ENCODE peak calls at places on chromosome 16, in six cellular contexts. U, S, R, F, L and B are unnamed samples.

GRCh38 chr16:80611171-80611929 is 70.6 kb downstream of the DYNLRB2 start:
- DNase-seq in U (no peak), L (no peak), F (no peak), S (no peak), R (no peak), B (no peak)

GRCh38 chr16:50593410-50594139 is 45.4 kb downstream of the NKD1 start:
- DNase-seq in R (no peak), U (peak), L (no peak), S (peak), F (no peak), B (no peak)

GRCh38 chr16:54602666-54603065 is 316.1 kb upstream of the IRX3 start:
- DNase-seq in U (no peak), S (no peak), R (no peak), L (no peak), F (no peak), B (no peak)

GRCh38 chr16:21023509-21024202 is 123.1 kb downstream of the LYRM1 start:
- DNase-seq in F (no peak), U (no peak), L (no peak), S (no peak), R (no peak), B (no peak)

GRCh38 chr16:22971346-22971924 is 157.5 kb downstream of the HS3ST2 start:
- DNase-seq in U (no peak), L (no peak), R (no peak), F (no peak), S (no peak), B (no peak)

GRCh38 chr16:86634290-86634689 is 55.9 kb downstream of the FOXL1 start:
- DNase-seq in F (no peak), R (no peak), S (no peak), L (no peak), U (peak), B (no peak)

GRCh38 chr16:75309156-75309555 is 57.7 kb upstream of the BCAR1 start:
- DNase-seq in L (no peak), F (no peak), S (no peak), R (no peak), U (no peak), B (no peak)

GRCh38 chr16:15482068-15482747 is 47.8 kb downstream of the BMERB1 start:
- DNase-seq in U (peak), R (peak), L (no peak), F (no peak), S (no peak), B (no peak)

GRCh38 chr16:54974391-54974790 is 43.7 kb downstream of the IRX5 start:
- DNase-seq in S (no peak), L (no peak), R (no peak), U (no peak), F (no peak), B (no peak)

GRCh38 chr16:89476379-89476778 is 14.0 kb downstream of the ANKRD11 start:
- DNase-seq in S (no peak), L (no peak), F (no peak), U (no peak), R (no peak), B (no peak)

GRCh38 chr16:11530171-11530940 is 56.4 kb downstream of the LITAF start:
- DNase-seq in U (no peak), F (no peak), R (peak), L (no peak), S (no peak), B (no peak)

GRCh38 chr16:11550651-11551498 is 35.8 kb downstream of the LITAF start:
- DNase-seq in F (no peak), S (no peak), L (no peak), U (no peak), R (no peak), B (no peak)

GRCh38 chr16:27243725-27244362 is 24.7 kb downstream of the NSMCE1 start:
- DNase-seq in L (no peak), R (no peak), U (no peak), F (no peak), S (no peak), B (no peak)

GRCh38 chr16:51636913-51637743 is 486.1 kb upstream of the SALL1 start:
- DNase-seq in F (no peak), L (no peak), S (peak), R (no peak), U (no peak), B (no peak)

GRCh38 chr16:72960101-72960500 is 87.8 kb downstream of the ZFHX3 start:
- DNase-seq in F (no peak), S (no peak), U (no peak), R (no peak), L (no peak), B (no peak)

GRCh38 chr16:87278191-87279093 is 38.8 kb downstream of the C16orf95 start:
- DNase-seq in L (peak), F (no peak), R (peak), U (peak), S (peak), B (peak)

GRCh38 chr16:10692470-10692869 is 2.3 kb downstream of the TEKT5 start:
- DNase-seq in R (no peak), S (no peak), U (no peak), L (no peak), F (no peak), B (no peak)

GRCh38 chr16:72848045-72848410 is 199.9 kb downstream of the ZFHX3 start:
- DNase-seq in F (no peak), R (no peak), S (no peak), L (no peak), U (no peak), B (no peak)

GRCh38 chr16:74268372-74268782 is 28.2 kb upstream of the PSMD7 start:
- DNase-seq in L (no peak), R (no peak), S (peak), U (no peak), F (no peak), B (no peak)

GRCh38 chr16:74275031-74275636 is 21.5 kb upstream of the PSMD7 start:
- DNase-seq in F (no peak), U (peak), S (no peak), L (peak), R (no peak), B (no peak)

DNA sequence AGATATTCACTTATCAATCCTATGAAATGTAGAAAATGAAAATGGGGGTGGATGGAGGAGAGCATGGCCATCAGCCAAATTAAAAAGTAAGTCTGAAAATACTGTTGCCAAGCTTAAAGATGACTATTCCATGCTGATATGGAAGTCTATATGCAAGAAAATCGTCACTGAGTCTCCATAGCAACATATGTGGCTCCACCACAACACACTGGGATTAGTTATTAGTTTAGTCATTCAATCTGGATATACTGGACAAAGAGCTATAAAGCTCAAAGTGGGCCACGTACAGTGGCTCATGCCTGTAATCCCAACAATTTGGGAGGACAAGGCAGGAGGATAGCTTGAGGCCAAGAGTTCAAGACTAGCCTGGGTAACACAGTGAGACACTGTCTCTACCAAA is 24.7 kb upstream of the PSMD7 start:
- DNase-seq in U (no peak), L (no peak), F (no peak), R (no peak), S (peak), B (no peak)
- TF ChIP-seq TAF1 in U (no peak), L (no peak), F (no peak), R (no peak), S (no peak), B (no peak)

GRCh38 chr16:85329999-85330693 is 217.9 kb upstream of the CIBAR2 start:
- DNase-seq in S (no peak), U (no peak), R (no peak), L (no peak), F (no peak), B (no peak)
- TF ChIP-seq POLR2A in S (no peak), U (no peak), R (no peak), L (no peak), F (no peak), B (no peak)

DNA sequence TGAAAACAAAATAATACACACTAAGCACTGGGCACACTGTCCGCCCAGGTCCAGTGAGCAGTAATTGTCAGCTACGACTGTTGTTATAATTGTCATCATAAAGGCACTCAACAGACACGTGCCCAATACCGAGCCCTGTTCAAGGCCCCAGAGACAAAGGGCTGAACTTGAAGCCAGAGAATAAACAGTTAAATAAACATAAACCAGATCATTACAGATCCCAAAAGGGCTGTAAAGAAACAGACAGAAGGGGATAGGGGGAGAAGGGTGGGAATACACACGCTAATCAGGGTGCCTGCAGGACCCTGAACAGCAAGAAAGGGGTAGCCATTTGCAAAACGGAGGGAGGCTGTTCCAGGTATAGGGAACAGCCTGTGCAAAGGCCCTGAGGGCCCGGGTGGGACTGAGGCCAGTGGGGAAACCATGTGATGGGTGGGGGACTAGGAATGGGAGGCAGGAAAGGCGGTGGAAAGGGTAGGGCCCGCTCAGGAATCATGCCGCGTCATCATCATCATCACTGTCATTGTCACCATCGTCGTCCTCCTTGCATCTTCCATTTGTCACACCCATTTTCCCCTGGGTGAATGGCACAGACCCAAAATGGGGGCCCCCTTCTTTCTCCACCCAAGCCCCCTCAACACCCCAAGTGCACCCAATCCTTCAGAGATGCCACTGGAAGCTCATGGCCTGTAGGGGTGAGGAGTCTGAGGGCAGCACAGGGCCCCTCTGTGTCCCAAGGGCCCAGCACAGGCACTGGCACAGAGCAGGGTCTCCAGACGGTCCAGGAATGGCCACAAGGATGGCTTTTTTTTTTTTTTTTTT is 6.3 kb downstream of the CARHSP1 start:
- DNase-seq in S (no peak), L (no peak), R (no peak), F (no peak), U (no peak), B (no peak)
- TF ChIP-seq POLR2AphosphoS5 in S (peak), L (no peak), R (peak), F (no peak), U (no peak), B (no peak)

DNA sequence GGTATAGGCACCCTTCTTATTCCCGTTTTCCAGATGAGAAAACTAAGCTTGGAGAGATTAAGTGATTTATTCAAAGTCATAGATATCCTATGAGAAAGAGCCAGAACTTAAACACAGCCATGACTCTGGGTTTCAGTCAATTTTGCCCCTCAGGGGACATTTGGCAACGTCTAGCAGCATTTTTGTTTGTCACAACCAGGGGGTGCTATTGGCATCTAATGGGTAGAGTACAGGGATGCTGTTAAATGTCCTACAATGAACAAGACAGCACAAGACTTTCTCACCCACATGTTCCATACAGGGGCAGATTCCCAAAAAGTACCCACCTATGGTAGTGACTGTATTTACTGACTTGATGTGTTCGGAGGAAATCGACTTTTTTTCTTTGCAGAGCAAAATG is 4.8 kb upstream of the SHISA9 start:
- DNase-seq in S (no peak), F (no peak), L (no peak), R (peak), U (peak), B (no peak)
- TF ChIP-seq TAF1 in S (no peak), F (no peak), L (no peak), R (no peak), U (no peak), B (no peak)

GRCh38 chr16:47143329-47143676 is 442 bp downstream of the NETO2 start:
- DNase-seq in F (no peak), S (peak), L (peak), R (peak), U (peak), B (peak)

GRCh38 chr16:47142469-47143328 is 1.0 kb downstream of the NETO2 start:
- DNase-seq in U (peak), F (no peak), S (no peak), L (peak), R (no peak), B (peak)

GRCh38 chr16:47140686-47141085 is 3.1 kb downstream of the NETO2 start:
- DNase-seq in R (no peak), U (no peak), S (no peak), F (no peak), L (no peak), B (no peak)

GRCh38 chr16:47143677-47144558 is at the start of gene NETO2:
- DNase-seq in U (peak), F (no peak), S (peak), L (peak), R (peak), B (peak)

DNA sequence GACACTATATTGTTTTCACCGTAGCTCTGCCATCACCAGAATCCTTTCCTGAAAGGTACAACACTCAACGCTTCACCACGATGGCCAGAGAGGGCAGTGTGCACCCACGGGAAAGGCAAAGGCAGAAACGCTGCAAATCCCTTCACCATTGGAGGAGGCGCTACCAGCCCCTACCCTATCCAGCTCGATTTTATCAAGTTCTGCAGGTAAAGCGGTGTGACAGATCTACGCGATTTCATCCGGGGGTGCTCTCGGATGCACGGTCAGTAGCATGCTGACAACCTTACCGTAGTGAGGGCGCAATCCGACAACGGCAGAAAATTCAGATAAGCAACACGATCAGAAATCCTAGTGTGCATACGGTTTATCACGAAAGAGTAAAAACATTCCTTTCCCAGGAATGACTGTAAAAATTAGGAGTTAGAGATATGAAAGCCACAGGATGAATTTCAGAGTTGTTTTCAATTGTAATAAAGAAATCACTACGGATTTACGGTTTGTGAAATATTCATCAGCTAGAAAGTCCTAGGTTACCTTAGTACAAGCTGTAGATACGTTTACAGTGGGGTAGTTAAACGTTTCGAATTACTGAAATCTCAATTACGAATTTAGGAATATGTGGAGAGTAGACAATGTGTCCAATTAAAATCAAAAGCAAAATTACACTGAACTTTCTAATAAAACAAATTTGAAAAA is 1.8 kb downstream of the NETO2 start:
- DNase-seq in R (peak), S (peak), U (peak), L (peak), F (peak), B (peak)
- TF ChIP-seq POLR2A in R (no peak), S (no peak), U (no peak), L (peak), F (peak), B (peak)

GRCh38 chr16:3362931-3363330 is 7.2 kb downstream of the OR2C1 start:
- DNase-seq in R (no peak), U (no peak), L (no peak), F (no peak), S (no peak), B (no peak)

GRCh38 chr16:3355589-3355988 is at the start of gene OR2C1:
- DNase-seq in R (no peak), F (no peak), U (no peak), L (no peak), S (no peak), B (no peak)

GRCh38 chr16:3356118-3356517 is 429 bp downstream of the OR2C1 start:
- DNase-seq in F (no peak), S (no peak), R (no peak), U (peak), L (no peak), B (no peak)

GRCh38 chr16:3363793-3364192 is 8.1 kb downstream of the OR2C1 start:
- DNase-seq in U (peak), F (no peak), R (peak), L (no peak), S (no peak), B (no peak)

DNA sequence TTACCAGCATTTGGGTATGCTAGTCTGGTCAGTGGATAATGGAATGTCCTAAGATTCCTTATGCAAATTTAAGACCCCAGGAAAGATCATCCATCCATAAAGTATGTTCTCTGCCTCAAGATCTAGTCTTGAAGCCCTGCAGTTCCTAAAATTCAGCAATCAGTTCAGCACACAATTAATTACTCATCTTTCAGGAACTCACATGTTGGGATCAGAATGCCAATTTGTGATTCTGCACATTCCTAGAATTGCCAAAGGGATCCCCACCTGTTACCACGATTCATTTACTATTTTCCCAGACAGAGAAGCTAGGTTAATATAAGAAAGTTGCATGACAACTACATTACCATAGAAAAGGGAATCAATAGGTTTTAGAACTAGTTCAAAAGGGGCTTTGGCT is 3.2 kb downstream of the OR2C1 start:
- DNase-seq in F (no peak), S (no peak), R (no peak), L (no peak), U (no peak), B (no peak)
- TF ChIP-seq POLR2AphosphoS5 in F (no peak), S (no peak), R (no peak), L (no peak), U (no peak), B (no peak)

GRCh38 chr16:46976550-46976949 is 3.1 kb upstream of the DNAJA2 start:
- DNase-seq in F (no peak), S (no peak), R (peak), U (no peak), L (no peak), B (no peak)
- TF ChIP-seq TAF1 in F (no peak), S (no peak), R (no peak), U (no peak), L (no peak), B (no peak)

DNA sequence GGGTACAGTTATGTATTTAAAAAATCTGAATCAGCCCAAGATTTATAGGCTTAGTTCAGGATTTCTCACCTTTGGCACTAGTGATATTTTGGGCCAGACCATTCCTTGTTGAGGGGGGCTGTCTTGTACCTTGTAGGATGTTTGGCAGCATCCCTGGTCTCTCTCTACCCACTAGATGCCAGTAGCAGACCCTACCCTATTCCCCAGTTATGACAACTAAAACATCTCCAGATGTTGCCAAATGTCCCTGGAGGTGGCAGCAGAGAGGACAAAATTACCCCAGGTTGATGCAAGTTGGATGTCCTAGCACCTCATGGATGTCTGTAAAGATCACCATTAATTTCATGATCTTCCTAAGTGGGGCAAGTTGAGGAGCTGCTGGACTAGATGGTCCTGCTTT is 45.8 kb downstream of the SYT17 start:
- DNase-seq in S (no peak), L (no peak), R (peak), U (no peak), F (no peak), B (no peak)
- TF ChIP-seq POLR2A in S (no peak), L (no peak), R (no peak), U (no peak), F (no peak), B (no peak)